ENCODE peak calls at places on chromosomes 13 and 19, in eight cellular contexts. V is left lung; L is body of pancreas; Q is foreskin keratinocyte; U is gastrocnemius medialis; P is CD8-positive, alpha-beta T cell; O is HCT116; N is GM23338. G is an unnamed sample.

GRCh38 chr13:51726446-51727185 is 77.3 kb downstream of the DHRS12 start:
- ATAC-seq in U (no peak), L (peak; percentile 67), V (no peak), P (no peak), Q (no peak), N (no peak), O (no peak), G (no peak)

GRCh38 chr13:27338816-27339215 is 68.2 kb downstream of the RASL11A start:
- ATAC-seq in L (no peak), V (no peak), Q (no peak), O (peak; percentile 77), U (no peak), P (no peak), N (peak; percentile 80), G (no peak)

GRCh38 chr19:43664008-43664407 is 6.0 kb downstream of the PLAUR start:
- ATAC-seq in L (no peak), Q (no peak), V (no peak), N (no peak), U (no peak), O (no peak), P (no peak), G (no peak)

GRCh38 chr13:83485101-83485500 is 397.2 kb downstream of the SLITRK1 start:
- ATAC-seq in U (no peak), N (no peak), O (no peak), P (no peak), Q (no peak), L (no peak), V (no peak), G (no peak)

GRCh38 chr19:29501816-29502580 is 23.8 kb upstream of the VSTM2B start:
- ATAC-seq in N (no peak), P (no peak), L (no peak), Q (no peak), O (no peak), V (no peak), U (no peak), G (no peak)

GRCh38 chr13:35479223-35479536 is 2.7 kb upstream of the MAB21L1 start:
- ATAC-seq in P (no peak), Q (no peak), N (peak; percentile 65), V (no peak), O (no peak), L (no peak), U (no peak), G (no peak)

GRCh38 chr19:5017235-5017634 is 48.3 kb downstream of the KDM4B start:
- ATAC-seq in U (no peak), Q (peak; percentile 77), P (no peak), N (no peak), L (no peak), V (no peak), O (peak; percentile 81), G (no peak)

GRCh38 chr19:30102666-30103065 is 160.6 kb downstream of the URI1 start:
- ATAC-seq in P (no peak), L (no peak), U (no peak), N (no peak), V (no peak), O (no peak), Q (no peak), G (no peak)

GRCh38 chr19:17692566-17692965 is 4.4 kb upstream of the UNC13A start:
- ATAC-seq in N (no peak), P (no peak), L (no peak), V (no peak), U (no peak), O (no peak), Q (no peak), G (no peak)

GRCh38 chr13:22082437-22083100 is 411.7 kb downstream of the FGF9 start:
- ATAC-seq in U (no peak), Q (no peak), V (no peak), L (no peak), N (no peak), O (no peak), P (peak; percentile 52), G (no peak)

GRCh38 chr13:80679423-80679822 is 338.5 kb upstream of the SPRY2 start:
- ATAC-seq in V (no peak), U (no peak), N (no peak), O (no peak), L (no peak), P (no peak), Q (no peak), G (no peak)

GRCh38 chr13:73090116-73090811 is 31.5 kb downstream of the KLF5 start:
- ATAC-seq in P (no peak), Q (peak; percentile 99), O (peak; percentile 91), N (peak; percentile 47), L (peak; percentile 82), V (peak; percentile 96), U (no peak), G (no peak)

GRCh38 chr19:12913871-12914690 is 5.0 kb downstream of the SYCE2 start:
- ATAC-seq in U (peak; percentile 48), V (no peak), O (no peak), N (peak; percentile 19), P (peak; percentile 91), Q (no peak), L (no peak), G (no peak)

GRCh38 chr19:5109560-5109959 is 140.6 kb downstream of the KDM4B start:
- ATAC-seq in V (no peak), L (no peak), P (no peak), O (peak; percentile 47), Q (no peak), U (no peak), N (peak; percentile 63), G (no peak)

GRCh38 chr13:48072304-48072703 is 22.6 kb downstream of the MED4 start:
- ATAC-seq in P (no peak), L (no peak), O (no peak), V (no peak), N (no peak), Q (peak; percentile 80), U (no peak), G (no peak)

GRCh38 chr13:27139565-27139964 is 32.0 kb downstream of the USP12 start:
- ATAC-seq in L (no peak), V (no peak), O (no peak), N (no peak), U (no peak), Q (peak; percentile 92), P (no peak), G (no peak)

GRCh38 chr13:40631605-40632004 is 34.8 kb downstream of the FOXO1 start:
- ATAC-seq in U (no peak), O (no peak), L (no peak), Q (no peak), V (no peak), P (peak; percentile 39), N (no peak), G (no peak)

GRCh38 chr19:33639034-33639681 is 17.4 kb downstream of the CHST8 start:
- ATAC-seq in O (no peak), N (no peak), U (no peak), V (no peak), Q (no peak), L (no peak), P (no peak), G (no peak)

GRCh38 chr19:1622541-1622940 is 17.3 kb upstream of the UQCR11 start:
- ATAC-seq in Q (no peak), U (no peak), L (no peak), V (no peak), N (no peak), P (no peak), O (no peak), G (no peak)

GRCh38 chr13:48078251-48078656 is 16.6 kb downstream of the MED4 start:
- ATAC-seq in Q (peak; percentile 64), O (peak; percentile 75), L (no peak), V (peak; percentile 31), P (peak; percentile 70), U (no peak), N (no peak), G (no peak)

GRCh38 chr13:100627142-100627541 is 38.6 kb upstream of the GGACT start:
- ATAC-seq in V (no peak), P (no peak), L (no peak), N (no peak), Q (no peak), U (no peak), O (no peak), G (no peak)

DNA sequence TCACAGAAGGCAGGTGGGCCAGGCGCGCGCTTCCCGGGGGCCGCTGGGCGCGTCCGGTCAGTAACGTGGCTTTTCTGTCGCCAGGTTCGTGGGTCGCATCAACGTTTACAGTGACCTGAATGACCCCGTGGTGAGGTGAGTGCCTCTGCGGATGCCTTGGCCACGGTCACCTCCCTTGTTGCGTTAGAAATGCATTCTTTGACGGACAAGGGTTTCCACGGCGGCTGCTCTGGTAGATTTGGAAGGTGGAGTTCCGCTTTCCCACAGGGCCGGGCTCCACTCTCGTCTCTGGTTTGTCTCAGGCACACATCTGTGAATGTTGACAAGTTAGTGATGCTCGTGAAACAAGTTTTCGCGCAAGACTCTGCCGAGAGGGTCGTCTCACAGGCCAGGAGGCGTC is 130.0 kb downstream of the ATP11A start:
- ATAC-seq in N (no peak), V (no peak), O (no peak), Q (no peak), P (no peak), U (no peak), L (no peak), G (no peak)
- H3K27me3 ChIP-seq in N (no peaks in the 10 kb centered on the region), V (no peaks in the 10 kb centered on the region), O (no peaks in the 10 kb centered on the region), Q (no peaks in the 10 kb centered on the region), P (no peaks in the 10 kb centered on the region), U (no peaks in the 10 kb centered on the region), L (no peaks in the 10 kb centered on the region), G (no peaks in the 10 kb centered on the region)

GRCh38 chr13:38900188-38900587 is 90.4 kb downstream of the STOML3 start:
- ATAC-seq in P (no peak), O (peak; percentile 55), N (peak; percentile 94), V (no peak), L (no peak), Q (no peak), U (no peak), G (no peak)
- TF ChIP-seq CTCF in P (no peak), O (peak; percentile 35), N (peak; percentile 63), V (no peak), L (no peak), Q (no peak), U (no peak), G (no peak)

DNA sequence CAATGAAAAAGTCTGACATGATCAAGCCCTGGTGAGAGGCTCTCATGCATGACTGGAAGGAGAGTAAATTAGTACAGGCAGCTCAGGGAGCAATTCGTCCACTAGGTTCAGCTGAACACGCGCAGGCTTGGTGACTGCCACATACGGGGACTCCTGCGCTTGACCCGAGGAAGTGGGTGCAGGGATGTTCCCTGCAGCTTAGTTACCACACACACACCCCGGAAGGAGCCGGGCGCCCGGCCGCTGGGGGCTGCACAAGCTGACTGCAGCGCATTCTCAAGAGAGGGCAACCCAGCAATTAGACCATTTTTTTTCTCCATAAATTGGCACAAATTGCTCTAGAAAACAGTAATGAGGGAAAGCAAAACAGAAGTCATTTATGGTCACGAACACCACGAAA is 23.0 kb upstream of the MIER2 start:
- ATAC-seq in P (no peak), Q (no peak), L (no peak), U (no peak), V (no peak), O (no peak), N (no peak), G (no peak)
- H3K27me3 ChIP-seq in P (no peaks in the 10 kb centered on the region), Q (peaks cover 12% of the 10 kb centered on the region), L (no peaks in the 10 kb centered on the region), U (peaks cover 10% of the 10 kb centered on the region), V (peaks cover 30% of the 10 kb centered on the region), O (no peaks in the 10 kb centered on the region), N (no peaks in the 10 kb centered on the region), G (peaks cover 76% of the 10 kb centered on the region)

DNA sequence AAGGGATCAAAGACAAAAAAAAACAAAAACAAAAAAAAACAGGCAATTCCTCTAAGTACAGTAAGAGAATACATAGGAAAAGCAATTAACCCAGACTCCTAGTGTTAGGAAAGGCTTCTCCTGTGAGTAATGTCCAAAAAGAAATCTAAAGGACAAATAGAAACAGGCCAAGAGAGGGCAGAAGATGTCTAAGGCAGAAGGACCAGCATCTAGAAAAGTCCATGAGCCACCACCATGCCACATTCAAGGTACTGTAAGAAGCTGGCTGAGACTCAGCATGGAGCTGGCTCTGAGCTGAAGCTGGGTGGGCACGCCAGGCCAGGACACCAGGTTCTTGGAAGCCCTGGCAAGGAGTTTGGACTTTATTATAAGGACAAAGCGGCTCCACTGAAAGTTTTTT is 118.1 kb upstream of the FRY start:
- ATAC-seq in N (no peak), L (peak; percentile 33), U (no peak), P (no peak), V (peak; percentile 17), Q (no peak), O (no peak), G (no peak)
- TF ChIP-seq CTCF in N (no peak), L (peak; percentile 51), U (no peak), P (no peak), V (no peak), Q (peak; percentile 19), O (no peak), G (no peak)

G was measured in gastroesophageal sphincter.